ENCODE peak calls at places on chromosomes 7 and 10, in ten cellular contexts. P, H, W, Q, X, F, J, Z, C and B are unnamed samples. For H3K36me3, the result is how much of the 10 kb centered on the place peaks cover.

GRCh38 chr10:128734161-128734560 is 607.9 kb upstream of the MKI67 start:
- DNase-seq in P (no peak), H (no peak), W (no peak), Q (no peak), X (no peak), F (no peak), J (no peak), Z (no peak), C (no peak), B (no peak)

GRCh38 chr10:84336406-84336805 is 8.0 kb downstream of the CCSER2 start:
- DNase-seq in P (no peak), H (no peak), W (no peak), Q (no peak), X (no peak), F (no peak), J (no peak), Z (no peak), C (no peak), B (no peak)

GRCh38 chr10:21953585-21954057 is 49.9 kb downstream of the DNAJC1 start:
- DNase-seq in P (peak), H (no peak), W (peak), Q (peak), X (no peak), F (no peak), J (peak), Z (peak), C (peak), B (no peak)

GRCh38 chr7:154559454-154559853 is 443.5 kb downstream of the PAXIP1 start:
- DNase-seq in P (no peak), H (no peak), W (no peak), Q (no peak), X (no peak), F (no peak), J (no peak), Z (no peak), C (no peak), B (no peak)

GRCh38 chr7:131249003-131249402 is 78.7 kb upstream of the MKLN1 start:
- DNase-seq in P (peak), H (no peak), W (peak), Q (peak), X (peak), F (peak), J (no peak), Z (no peak), C (peak), B (peak)

GRCh38 chr10:88472540-88472939 is 110.6 kb downstream of the RNLS start:
- DNase-seq in P (no peak), H (no peak), W (no peak), Q (peak), X (no peak), F (no peak), J (no peak), Z (no peak), C (no peak), B (no peak)

GRCh38 chr10:127190427-127190826 is 6.0 kb downstream of the INSYN2A start:
- DNase-seq in P (no peak), H (no peak), W (no peak), Q (no peak), X (no peak), F (no peak), J (no peak), Z (no peak), C (no peak), B (no peak)

GRCh38 chr10:70672165-70672992 is at the start of gene ADAMTS14:
- DNase-seq in P (peak), H (peak), W (peak), Q (peak), X (peak), F (peak), J (no peak), Z (peak), C (peak), B (no peak)

DNA sequence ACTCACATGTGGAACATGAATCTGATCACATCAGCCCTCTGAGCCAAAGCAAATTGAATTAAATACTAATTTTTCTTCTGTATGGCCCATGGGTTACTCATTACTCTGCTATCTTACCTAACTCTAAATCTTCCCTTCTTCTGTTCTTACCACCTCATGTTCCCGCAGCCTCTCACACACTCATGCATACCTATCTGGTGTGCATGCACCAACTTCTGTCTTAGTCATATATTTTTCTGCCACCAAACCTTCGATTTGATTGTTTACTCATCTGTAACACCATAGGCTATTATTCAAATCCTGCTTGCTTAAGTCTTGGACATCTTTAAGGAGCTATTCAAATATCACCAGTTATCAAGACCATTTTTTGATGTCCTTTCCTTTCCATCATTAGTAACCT is 82.4 kb downstream of the NXPH1 start:
- DNase-seq in P (no peak), H (no peak), W (no peak), Q (no peak), X (no peak), F (no peak), J (no peak), Z (no peak), C (no peak), B (no peak)
- H3K36me3 ChIP-seq in P (under half), H (under half), W (under half), Q (under half), X (under half), F (under half), J (under half), Z (under half), C (under half), B (under half)

DNA sequence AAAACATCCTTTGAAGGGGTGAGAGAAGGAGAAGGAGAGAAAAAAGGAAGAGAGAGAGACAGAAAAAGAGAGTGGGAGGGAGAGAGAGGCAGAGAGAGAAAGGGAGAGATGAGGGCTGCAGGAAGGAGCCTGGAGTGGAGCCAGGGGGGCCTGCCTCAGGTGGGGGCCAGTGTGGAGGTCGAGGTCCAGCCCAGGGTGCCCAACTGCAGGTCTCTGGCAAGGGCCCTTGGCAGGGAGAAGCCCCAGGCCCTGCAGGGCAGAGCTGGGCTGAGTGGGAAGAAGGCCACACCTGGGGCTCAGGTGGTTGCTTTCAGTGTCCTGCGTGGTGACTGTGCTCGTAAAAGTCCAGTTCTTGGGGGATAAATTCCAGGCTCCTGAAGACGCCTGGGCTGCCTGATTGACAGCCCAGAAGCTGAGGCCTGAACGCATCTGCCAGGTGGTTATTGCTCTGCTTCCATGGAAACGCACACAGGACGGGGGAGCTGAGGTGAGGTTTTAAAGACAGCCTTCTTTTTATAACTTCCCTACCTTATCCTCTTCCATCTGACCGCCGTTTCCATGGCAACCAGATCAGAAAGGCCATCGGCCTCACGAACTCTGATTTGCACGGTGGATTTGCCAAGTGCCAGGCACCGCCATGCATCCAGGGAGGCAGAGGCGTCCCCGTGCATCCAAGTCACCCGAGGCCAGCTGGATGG is 261.1 kb downstream of the ADARB2 start:
- DNase-seq in P (no peak), H (no peak), W (no peak), Q (no peak), X (no peak), F (no peak), J (no peak), Z (no peak), C (no peak), B (no peak)
- H3K27ac ChIP-seq in P (no peak), H (no peak), W (no peak), Q (no peak), X (no peak), F (no peak), J (no peak), Z (no peak), C (no peak), B (no peak)

GRCh38 chr7:139687206-139687954 is 90.4 kb downstream of the HIPK2 start:
- DNase-seq in P (no peak), H (no peak), W (no peak), Q (no peak), X (no peak), F (no peak), J (no peak), Z (no peak), C (peak), B (no peak)
- H3K36me3 ChIP-seq in P (under half), H (under half), W (under half), Q (under half), X (under half), F (under half), J (under half), Z (under half), C (under half), B (under half)

DNA sequence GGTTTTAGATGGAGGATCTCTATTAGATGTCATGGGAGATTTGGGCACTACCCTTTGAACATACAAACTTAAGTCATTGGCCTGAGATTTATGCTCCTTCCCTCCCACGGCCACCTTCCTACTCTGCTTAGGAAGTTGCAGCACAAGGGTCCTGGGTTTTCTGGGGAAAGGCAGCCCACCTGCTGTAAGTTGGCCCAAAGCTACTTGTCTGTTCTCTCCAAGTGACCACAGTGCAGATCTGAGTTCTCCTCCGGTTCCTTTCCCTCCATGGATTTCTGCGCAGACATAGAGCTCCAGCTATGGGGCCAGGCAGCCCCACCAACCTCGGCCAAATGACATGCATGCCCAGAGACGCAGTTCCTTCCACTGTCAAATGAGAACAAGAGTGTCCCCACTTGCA is 12.8 kb upstream of the C10orf53 start:
- DNase-seq in P (no peak), H (no peak), W (no peak), Q (no peak), X (no peak), F (no peak), J (no peak), Z (no peak), C (no peak), B (no peak)
- H3K27ac ChIP-seq in P (no peak), H (no peak), W (no peak), Q (no peak), X (no peak), F (no peak), J (no peak), Z (no peak), C (no peak), B (no peak)

GRCh38 chr7:149725426-149725821 is 48.0 kb downstream of the ZNF467 start:
- DNase-seq in P (no peak), H (no peak), W (no peak), Q (no peak), X (no peak), F (no peak), J (no peak), Z (no peak), C (no peak), B (no peak)
- H3K36me3 ChIP-seq in P (under half), H (half or more), W (under half), Q (under half), X (under half), F (half or more), J (under half), Z (under half), C (under half), B (half or more)

GRCh38 chr10:29324220-29324831 is 35.5 kb downstream of the LYZL1 start:
- DNase-seq in P (no peak), H (no peak), W (peak), Q (no peak), X (peak), F (no peak), J (no peak), Z (peak), C (no peak), B (no peak)

GRCh38 chr10:29321656-29322055 is 32.8 kb downstream of the LYZL1 start:
- DNase-seq in P (no peak), H (no peak), W (no peak), Q (no peak), X (no peak), F (no peak), J (no peak), Z (no peak), C (no peak), B (no peak)

GRCh38 chr10:29326299-29326698 is 37.4 kb downstream of the LYZL1 start:
- DNase-seq in P (no peak), H (no peak), W (no peak), Q (no peak), X (no peak), F (no peak), J (no peak), Z (no peak), C (no peak), B (no peak)

GRCh38 chr10:29323387-29323786 is 34.5 kb downstream of the LYZL1 start:
- DNase-seq in P (no peak), H (no peak), W (no peak), Q (no peak), X (no peak), F (no peak), J (no peak), Z (no peak), C (no peak), B (no peak)

GRCh38 chr10:29322918-29323317 is 34.0 kb downstream of the LYZL1 start:
- DNase-seq in P (no peak), H (no peak), W (no peak), Q (no peak), X (no peak), F (peak), J (no peak), Z (peak), C (no peak), B (peak)
- H3K27ac ChIP-seq in P (no peak), H (no peak), W (no peak), Q (no peak), X (no peak), F (peak), J (no peak), Z (peak), C (no peak), B (peak)

GRCh38 chr7:77783111-77783510 is 15.1 kb downstream of the TMEM60 start:
- DNase-seq in P (no peak), H (no peak), W (peak), Q (no peak), X (no peak), F (no peak), J (no peak), Z (no peak), C (no peak), B (no peak)

GRCh38 chr7:77783540-77783939 is 14.7 kb downstream of the TMEM60 start:
- DNase-seq in P (no peak), H (no peak), W (no peak), Q (no peak), X (no peak), F (no peak), J (peak), Z (no peak), C (no peak), B (no peak)

GRCh38 chr7:77782383-77782782 is 15.9 kb downstream of the TMEM60 start:
- DNase-seq in P (no peak), H (no peak), W (no peak), Q (no peak), X (no peak), F (no peak), J (no peak), Z (no peak), C (no peak), B (no peak)

GRCh38 chr7:77778535-77778934 is 19.7 kb downstream of the TMEM60 start:
- DNase-seq in P (no peak), H (no peak), W (no peak), Q (no peak), X (no peak), F (no peak), J (no peak), Z (no peak), C (no peak), B (no peak)
- H3K36me3 ChIP-seq in P (under half), H (half or more), W (under half), Q (under half), X (under half), F (half or more), J (under half), Z (under half), C (under half), B (under half)

GRCh38 chr7:95614442-95614940 is 18.2 kb upstream of the PDK4 start:
- DNase-seq in P (no peak), H (no peak), W (no peak), Q (no peak), X (no peak), F (no peak), J (no peak), Z (no peak), C (no peak), B (no peak)
- H3K27ac ChIP-seq in P (no peak), H (no peak), W (no peak), Q (no peak), X (no peak), F (no peak), J (no peak), Z (no peak), C (no peak), B (no peak)